ENCODE peak calls at places on chromosomes 6 and 20, in four cellular contexts. Z is K562, J is GM12878, K is HepG2. L is an unnamed sample.
A peak's percentile ranks its signal among the peaks of the same experiment; 100 is the strongest.

GRCh38 chr6:54291146-54291545 is 17.1 kb upstream of the TINAG start:
- DNase-seq in K (no peak), J (peak; percentile 50), Z (no peak), L (no peak)

GRCh38 chr6:7914991-7915789 is 4.6 kb upstream of the TXNDC5 start:
- DNase-seq in J (no peak), Z (no peak), K (no peak), L (no peak)

GRCh38 chr20:51156041-51156795 is 133.3 kb upstream of the KCNG1 start:
- DNase-seq in J (no peak), Z (no peak), K (no peak), L (no peak)

GRCh38 chr20:19867074-19867473 is 109.0 kb downstream of the RIN2 start:
- DNase-seq in J (no peak), K (no peak), Z (no peak), L (no peak)

GRCh38 chr6:37554480-37554819 is 54.8 kb upstream of the CCDC167 start:
- DNase-seq in K (no peak), J (no peak), Z (no peak), L (no peak)

GRCh38 chr6:119226089-119226488 is 123.5 kb downstream of the MAN1A1 start:
- DNase-seq in Z (no peak), J (no peak), K (no peak), L (no peak)

GRCh38 chr6:35919827-35920751 is 809 bp downstream of the SRPK1 start:
- DNase-seq in Z (peak; percentile 47), J (no peak), K (peak; percentile 56), L (peak; percentile 58)

GRCh38 chr20:25249198-25249931 is 1.5 kb downstream of the PYGB start:
- DNase-seq in Z (no peak), K (no peak), J (no peak), L (no peak)

GRCh38 chr6:13733178-13733851 is 21.7 kb upstream of the RANBP9 start:
- DNase-seq in K (peak; percentile 46), J (no peak), Z (peak; percentile 36), L (no peak)

GRCh38 chr6:169701218-169701952 is 444 bp downstream of the WDR27 start:
- DNase-seq in Z (peak; percentile 42), K (no peak), J (no peak), L (peak; percentile 52)

GRCh38 chr6:55065020-55065419 is 109.3 kb upstream of the HCRTR2 start:
- DNase-seq in K (no peak), J (no peak), Z (no peak), L (no peak)

GRCh38 chr6:134689177-134689576 is 260.7 kb downstream of the ALDH8A1 start:
- DNase-seq in K (no peak), Z (no peak), J (no peak), L (no peak)

GRCh38 chr6:131754715-131755567 is 44.1 kb upstream of the CTAGE9 start:
- DNase-seq in J (no peak), K (peak; percentile 99), Z (no peak), L (no peak)

GRCh38 chr20:57483287-57484050 is 41.5 kb downstream of the CTCFL start:
- DNase-seq in J (peak; percentile 94), Z (no peak), K (no peak), L (no peak)

GRCh38 chr6:88982720-88983119 is 19.3 kb upstream of the RNGTT start:
- DNase-seq in J (peak; percentile 19), Z (peak; percentile 49), K (peak; percentile 55), L (peak; percentile 78)

GRCh38 chr6:64252256-64252655 is 616.7 kb downstream of the PHF3 start:
- DNase-seq in Z (no peak), J (no peak), K (no peak), L (no peak)

GRCh38 chr6:29092957-29093356 is 5.8 kb upstream of the OR2B3 start:
- DNase-seq in Z (no peak), J (no peak), K (no peak), L (no peak)

GRCh38 chr20:64086801-64087200 is 2.6 kb upstream of the LKAAEAR1 start:
- DNase-seq in J (no peak), K (no peak), Z (no peak), L (no peak)

GRCh38 chr6:49849121-49849907 is 17.0 kb downstream of the CRISP1 start:
- DNase-seq in K (peak; percentile 64), J (no peak), Z (peak; percentile 66), L (peak; percentile 78)

GRCh38 chr6:37049990-37050853 is 44.8 kb downstream of the FGD2 start:
- DNase-seq in K (no peak), Z (peak; percentile 92), J (no peak), L (no peak)

GRCh38 chr6:138601128-138601527 is 101.8 kb upstream of the NHSL1 start:
- DNase-seq in J (no peak), K (no peak), Z (no peak), L (no peak)

GRCh38 chr6:53311586-53311935 is 37.2 kb downstream of the ELOVL5 start:
- DNase-seq in Z (no peak), K (no peak), J (no peak), L (no peak)

GRCh38 chr20:2657241-2657640 is 4.8 kb downstream of the NOP56 start:
- DNase-seq in K (no peak), J (no peak), Z (peak; percentile 4), L (no peak)
- H3K36me3 ChIP-seq in K (peaks cover 83% of the 10 kb centered on the region), J (peaks cover 46% of the 10 kb centered on the region), Z (peaks cover 95% of the 10 kb centered on the region), L (peaks cover 59% of the 10 kb centered on the region)

DNA sequence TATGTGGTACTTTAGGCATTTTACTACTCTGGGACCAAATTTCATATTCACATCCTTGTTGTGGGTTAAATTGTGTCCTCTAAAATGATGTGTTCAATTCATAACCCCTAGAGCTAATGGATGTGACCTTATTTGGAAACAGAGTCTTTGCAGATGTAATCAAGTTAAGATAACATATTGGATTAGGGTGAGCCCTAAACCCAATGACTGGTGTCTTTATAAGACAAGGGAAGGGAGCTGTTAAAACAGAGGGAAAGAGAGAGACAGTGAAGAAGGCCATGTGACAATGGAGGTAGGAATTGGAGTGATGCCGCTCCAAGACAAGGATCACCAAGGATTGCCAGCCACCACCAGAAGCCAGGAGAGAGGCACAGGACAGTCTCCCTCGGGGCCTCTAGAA is 220.0 kb downstream of the ADGRG6 start:
- DNase-seq in K (no peak), Z (no peak), J (no peak), L (no peak)
- TF ChIP-seq JUNB in K (no peak), Z (no peak), J (no peak), L (no peak)

DNA sequence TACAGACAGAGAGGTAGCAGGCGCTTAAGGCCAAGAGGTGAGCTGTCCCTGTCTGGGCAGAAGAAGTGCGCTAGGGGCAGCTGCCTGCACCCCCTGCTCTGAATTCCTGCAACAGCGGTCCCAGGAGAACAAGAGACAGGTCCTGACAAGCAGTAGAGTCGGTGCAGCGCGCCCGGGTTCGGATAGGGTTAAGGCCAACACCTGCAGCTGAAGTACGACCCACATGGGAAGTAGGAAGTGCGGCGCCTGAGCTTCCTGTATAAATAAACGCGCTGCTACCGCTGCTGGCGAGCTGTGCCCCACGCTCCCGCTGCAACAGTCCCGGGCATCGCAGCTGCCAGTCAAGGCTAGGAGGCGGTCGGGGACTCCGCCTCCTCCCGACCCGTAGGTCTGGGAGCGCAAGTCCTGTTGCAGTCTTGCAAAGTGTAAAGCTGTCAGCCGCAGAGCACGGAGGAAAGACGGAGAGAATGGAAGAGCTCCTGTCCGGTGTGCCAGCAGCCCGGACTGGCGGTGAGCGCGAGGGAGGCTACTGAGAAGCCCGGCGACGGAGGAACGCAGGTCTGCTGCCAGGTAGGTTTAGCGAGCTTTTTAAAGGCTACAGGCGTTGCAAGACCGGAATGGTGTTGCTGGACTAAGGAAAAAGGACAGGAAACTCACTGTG is at the start of gene RNF144B:
- DNase-seq in K (peak; percentile 94), Z (no peak), J (peak; percentile 13), L (peak; percentile 93)
- TF ChIP-seq EZH2 in K (no peak), Z (no peak), J (no peak), L (no peak)

GRCh38 chr6:31874084-31874670 is 4.6 kb downstream of the SLC44A4 start:
- DNase-seq in K (no peak), J (no peak), Z (no peak), L (no peak)

GRCh38 chr6:31876357-31876756 is 2.4 kb downstream of the SLC44A4 start:
- DNase-seq in Z (no peak), J (no peak), K (no peak), L (no peak)

GRCh38 chr6:31877125-31877650 is 1.6 kb downstream of the SLC44A4 start:
- DNase-seq in Z (no peak), K (no peak), J (no peak), L (no peak)

GRCh38 chr6:31875852-31876251 is 2.9 kb downstream of the SLC44A4 start:
- DNase-seq in J (no peak), K (no peak), Z (no peak), L (no peak)

GRCh38 chr6:31874836-31875572 is 3.8 kb downstream of the SLC44A4 start:
- DNase-seq in Z (no peak), K (no peak), J (no peak), L (no peak)
- H3K36me3 ChIP-seq in Z (peaks cover 6% of the 10 kb centered on the region), K (peaks cover 5% of the 10 kb centered on the region), J (no peaks in the 10 kb centered on the region), L (no peaks in the 10 kb centered on the region)

GRCh38 chr6:71533939-71534379 is 245.3 kb downstream of the OGFRL1 start:
- DNase-seq in J (no peak), K (peak; percentile 2), Z (peak; percentile 13), L (peak; percentile 39)
- TF ChIP-seq JUNB in J (no peak), K (no peak), Z (no peak), L (no peak)

DNA sequence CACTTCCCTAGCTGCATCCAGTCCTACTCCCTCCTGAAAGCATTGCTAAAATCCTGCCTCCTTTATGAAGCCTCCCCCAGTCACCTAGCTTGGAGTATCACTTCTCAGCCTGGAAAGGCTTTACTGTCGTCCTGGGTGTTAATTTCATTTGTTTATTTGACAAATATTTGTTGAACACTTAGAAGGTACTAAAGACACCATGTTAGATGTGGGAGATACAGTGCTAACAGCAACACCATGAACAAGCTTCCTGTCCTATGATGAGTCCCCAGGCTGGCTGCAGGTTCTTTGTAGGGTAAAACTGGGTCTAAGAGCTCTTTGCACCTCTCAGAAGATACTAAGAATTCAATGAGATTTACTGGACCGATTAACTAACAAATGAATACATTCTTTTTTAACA is 109.2 kb upstream of the TMEM170B start:
- DNase-seq in Z (no peak), J (no peak), K (no peak), L (no peak)
- TF ChIP-seq EZH2 in Z (no peak), J (no peak), K (no peak), L (no peak)

GRCh38 chr6:122422614-122423267 is 23.3 kb downstream of the HSF2 start:
- DNase-seq in Z (no peak), K (no peak), J (peak; percentile 15), L (no peak)
- H3K36me3 ChIP-seq in Z (peaks cover 92% of the 10 kb centered on the region), K (peaks cover 78% of the 10 kb centered on the region), J (peaks cover 5% of the 10 kb centered on the region), L (peaks cover 5% of the 10 kb centered on the region)

GRCh38 chr20:31674895-31675827 is 37.4 kb downstream of the COX4I2 start:
- DNase-seq in Z (peak; percentile 80), J (no peak), K (no peak), L (no peak)
- TF ChIP-seq JUNB in Z (no peak), J (no peak), K (no peak), L (no peak)